ENCODE peak calls at places on chromosomes 7 and 10, in eight cellular contexts. C is SK-N-DZ; T is effector CD4-positive, alpha-beta T cell; S is astrocyte of the hippocampus; H is GOT3; F is T-helper 9 cell; B is H4; J is heart right ventricle. G is an unnamed sample.

GRCh38 chr10:77029684-77030407 is 607.8 kb downstream of the KCNMA1 start:
- DNase-seq in H (no peak), T (no peak), J (no peak), C (peak), S (no peak), F (no peak), B (no peak), G (no peak)

GRCh38 chr10:47190802-47191450 is 109.1 kb upstream of the GDF10 start:
- DNase-seq in J (no peak), H (no peak), S (no peak), C (no peak), B (no peak), T (no peak), F (no peak), G (no peak)

GRCh38 chr10:6643962-6644361 is 63.9 kb upstream of the PRKCQ start:
- DNase-seq in B (no peak), T (no peak), F (no peak), S (no peak), J (no peak), C (no peak), H (no peak), G (no peak)

GRCh38 chr10:69965919-69966662 is 86.6 kb upstream of the MACROH2A2 start:
- DNase-seq in H (no peak), F (no peak), C (no peak), T (no peak), S (peak), J (no peak), B (no peak), G (no peak)

GRCh38 chr10:13808556-13809391 is 222.0 kb downstream of the PRPF18 start:
- DNase-seq in H (no peak), C (no peak), S (peak), F (no peak), J (no peak), B (no peak), T (no peak), G (no peak)

GRCh38 chr10:75910032-75910431 is 478.6 kb downstream of the LRMDA start:
- DNase-seq in H (no peak), B (no peak), T (no peak), F (no peak), J (no peak), S (peak), C (no peak), G (no peak)

GRCh38 chr10:104862-105565 is 30.2 kb upstream of the ZMYND11 start:
- DNase-seq in F (no peak), T (no peak), B (no peak), S (no peak), J (no peak), C (no peak), H (no peak), G (no peak)

GRCh38 chr10:49054753-49055152 is 60.6 kb downstream of the VSTM4 start:
- DNase-seq in H (no peak), B (no peak), T (no peak), C (no peak), F (no peak), S (no peak), J (no peak), G (no peak)

GRCh38 chr10:74460812-74461211 is 309.8 kb downstream of the ADK start:
- DNase-seq in F (no peak), J (no peak), H (no peak), B (no peak), C (no peak), T (no peak), S (peak), G (peak)

GRCh38 chr10:122648599-122649428 is 50.8 kb downstream of the C10orf120 start:
- DNase-seq in C (peak), T (no peak), H (peak), J (peak), S (peak), F (no peak), B (no peak), G (peak)

GRCh38 chr10:130935051-130935450 is 376.5 kb downstream of the TCERG1L start:
- DNase-seq in F (no peak), J (no peak), H (no peak), B (peak), C (no peak), S (peak), T (no peak), G (peak)

GRCh38 chr7:126667742-126668366 is 584.9 kb downstream of the GRM8 start:
- DNase-seq in S (no peak), J (no peak), T (no peak), H (no peak), F (no peak), C (no peak), B (peak), G (no peak)

GRCh38 chr7:130154501-130155317 is 50.5 kb downstream of the TMEM209 start:
- DNase-seq in J (no peak), F (no peak), S (no peak), C (peak), H (no peak), T (no peak), B (no peak), G (peak)

GRCh38 chr10:5497948-5498730 is 1.2 kb downstream of the CALML5 start:
- DNase-seq in H (no peak), T (no peak), B (no peak), J (no peak), C (no peak), F (no peak), S (no peak), G (no peak)

GRCh38 chr10:51439645-51440044 is 259.8 kb downstream of the CSTF2T start:
- DNase-seq in J (no peak), B (no peak), F (no peak), H (no peak), S (no peak), T (no peak), C (no peak), G (no peak)

GRCh38 chr7:7428806-7429205 is 106.9 kb downstream of the COL28A1 start:
- DNase-seq in H (no peak), C (no peak), S (peak), T (no peak), J (no peak), F (no peak), B (no peak), G (no peak)

GRCh38 chr7:140165422-140165821 is 11.4 kb downstream of the KDM7A start:
- DNase-seq in C (no peak), F (no peak), J (no peak), H (no peak), S (peak), B (peak), T (no peak), G (no peak)

GRCh38 chr10:32600317-32600716 is 154.4 kb downstream of the CCDC7 start:
- DNase-seq in C (no peak), T (no peak), H (no peak), J (no peak), F (no peak), B (no peak), S (no peak), G (no peak)

GRCh38 chr7:142770720-142771352 is at the start of gene PRSS2:
- DNase-seq in F (no peak), H (no peak), C (no peak), J (no peak), S (no peak), T (no peak), B (no peak), G (no peak)

GRCh38 chr7:108348913-108349312 is 107.3 kb downstream of the NRCAM start:
- DNase-seq in C (no peak), T (no peak), F (no peak), H (no peak), S (peak), J (no peak), B (no peak), G (no peak)

GRCh38 chr7:54477083-54477482 is 65.1 kb upstream of the VSTM2A start:
- DNase-seq in J (no peak), B (no peak), T (no peak), S (no peak), F (no peak), H (no peak), C (no peak), G (no peak)

GRCh38 chr7:101700424-101700823 is 71.3 kb upstream of the MYL10 start:
- DNase-seq in S (no peak), H (no peak), T (no peak), B (no peak), J (no peak), F (no peak), C (no peak), G (no peak)

GRCh38 chr10:1572519-1573333 is 164.6 kb downstream of the ADARB2 start:
- DNase-seq in C (no peak), T (no peak), S (no peak), F (no peak), H (no peak), B (no peak), J (no peak), G (no peak)

G was measured in G401.